ENCODE peak calls at places on chromosomes 6 and 20, in nine cellular contexts. N is LHCN-M2; Z is SJSA1; E is stimulated activated CD4-positive, alpha-beta T cell treated with anti-CD3 and anti-CD28 coated beads, Interleukin-15, amount 100 ng/mL, for 1 hour; X is NCI-H1105; B is T follicular helper cell; H is neural progenitor cell; O is GM23248; L is aorta. R is an unnamed sample.

GRCh38 chr6:168128006-168128630 is 49.1 kb upstream of the FRMD1 start:
- DNase-seq in N (no peak), L (no peak), B (no peak), E (no peak), X (no peak), H (no peak), O (no peak), Z (no peak), R (no peak)

GRCh38 chr20:61959301-61959700 is 106.4 kb downstream of the TAF4 start:
- DNase-seq in L (no peak), N (no peak), O (peak), B (no peak), E (no peak), H (peak), X (no peak), Z (no peak), R (no peak)

GRCh38 chr6:28982476-28983266 is 22.4 kb downstream of the ZNF311 start:
- DNase-seq in O (peak), H (peak), L (no peak), B (peak), X (no peak), Z (no peak), N (peak), E (no peak), R (peak)

GRCh38 chr6:104613416-104614001 is 246.2 kb downstream of the HACE1 start:
- DNase-seq in O (no peak), E (no peak), Z (peak), X (no peak), B (no peak), L (no peak), H (peak), N (no peak), R (no peak)

GRCh38 chr20:32079655-32080109 is 27.6 kb downstream of the HCK start:
- DNase-seq in N (no peak), E (no peak), L (no peak), O (no peak), B (no peak), X (no peak), H (no peak), Z (no peak), R (no peak)

GRCh38 chr6:14502551-14502950 is 385.0 kb downstream of the CD83 start:
- DNase-seq in B (no peak), H (no peak), X (no peak), L (no peak), E (no peak), N (no peak), O (no peak), Z (no peak), R (no peak)

GRCh38 chr6:28923318-28924102 is at the start of gene TRIM27:
- DNase-seq in O (peak), N (peak), E (peak), H (peak), X (peak), L (peak), Z (peak), B (peak), R (peak)

GRCh38 chr20:31678389-31679356 is 41.0 kb downstream of the COX4I2 start:
- DNase-seq in X (no peak), L (no peak), E (no peak), B (no peak), O (no peak), N (peak), H (peak), Z (no peak), R (peak)

GRCh38 chr6:77124604-77125003 is 338.7 kb downstream of the HTR1B start:
- DNase-seq in N (peak), Z (no peak), H (no peak), L (no peak), O (peak), E (no peak), B (no peak), X (no peak), R (no peak)

GRCh38 chr20:10094566-10095173 is 59.9 kb downstream of the ANKEF1 start:
- DNase-seq in L (no peak), E (no peak), O (no peak), H (no peak), Z (peak), N (no peak), B (no peak), X (no peak), R (no peak)

GRCh38 chr20:53149652-53150205 is 177.6 kb downstream of the TSHZ2 start:
- DNase-seq in N (no peak), L (no peak), Z (no peak), E (no peak), X (no peak), H (no peak), B (no peak), O (no peak), R (no peak)

GRCh38 chr20:50478162-50479036 is 31.8 kb upstream of the PTPN1 start:
- DNase-seq in X (no peak), O (peak), Z (peak), H (peak), N (peak), L (peak), E (peak), B (peak), R (peak)

GRCh38 chr6:44675449-44675848 is 287.9 kb downstream of the CDC5L start:
- DNase-seq in H (no peak), L (no peak), X (no peak), E (no peak), O (peak), B (no peak), Z (no peak), N (no peak), R (no peak)

GRCh38 chr6:3664641-3665041 is 86.9 kb downstream of the PXDC1 start:
- DNase-seq in L (no peak), E (no peak), H (no peak), O (no peak), Z (peak), N (no peak), B (no peak), X (no peak), R (no peak)

GRCh38 chr20:49594143-49594928 is 26.4 kb upstream of the PTGIS start:
- DNase-seq in B (no peak), O (peak), Z (no peak), N (peak), L (peak), X (no peak), E (no peak), H (no peak), R (no peak)

GRCh38 chr6:3001773-3002293 is 2.1 kb downstream of the NQO2 start:
- DNase-seq in H (peak), B (no peak), E (no peak), L (no peak), Z (peak), O (peak), N (peak), X (no peak), R (no peak)

GRCh38 chr20:48703511-48704219 is 124.1 kb downstream of the PREX1 start:
- DNase-seq in H (no peak), B (no peak), Z (no peak), L (peak), X (no peak), O (no peak), E (no peak), N (no peak), R (no peak)

GRCh38 chr20:14232650-14233049 is 104.8 kb downstream of the FLRT3 start:
- DNase-seq in X (no peak), L (no peak), E (no peak), O (no peak), N (no peak), H (no peak), Z (no peak), B (no peak), R (no peak)

GRCh38 chr6:435442-436307 is 44.1 kb downstream of the IRF4 start:
- DNase-seq in L (no peak), H (no peak), B (no peak), E (no peak), Z (no peak), N (no peak), X (no peak), O (peak), R (no peak)

GRCh38 chr6:16799279-16800193 is 38.3 kb upstream of the ATXN1 start:
- DNase-seq in O (peak), Z (no peak), H (no peak), L (no peak), N (peak), X (no peak), B (no peak), E (no peak), R (no peak)

GRCh38 chr20:38272961-38273360 is 12.4 kb upstream of the KIAA1755 start:
- DNase-seq in E (no peak), O (peak), B (no peak), H (no peak), Z (peak), N (peak), L (no peak), X (no peak), R (no peak)

GRCh38 chr6:13242590-13242989 is 85.7 kb downstream of the TBC1D7 start:
- DNase-seq in B (no peak), E (no peak), O (no peak), Z (no peak), X (no peak), L (no peak), N (no peak), H (no peak), R (no peak)

GRCh38 chr6:161829186-161829794 is 555.4 kb upstream of the AGPAT4 start:
- DNase-seq in B (no peak), O (no peak), Z (peak), N (no peak), H (peak), X (no peak), L (no peak), E (no peak), R (no peak)

GRCh38 chr6:11008821-11009220 is 35.3 kb downstream of the ELOVL2 start:
- DNase-seq in E (no peak), Z (peak), H (no peak), B (no peak), O (peak), L (no peak), X (no peak), N (peak), R (no peak)

GRCh38 chr6:84583784-84584183 is 180.6 kb downstream of the TBX18 start:
- DNase-seq in N (peak), O (peak), B (no peak), H (no peak), E (no peak), L (no peak), X (no peak), Z (no peak), R (no peak)

GRCh38 chr6:117840541-117840983 is 66.5 kb upstream of the SLC35F1 start:
- DNase-seq in L (no peak), H (peak), E (no peak), X (peak), B (no peak), O (peak), Z (peak), N (peak), R (peak)

GRCh38 chr20:61860588-61860987 is 205.1 kb downstream of the TAF4 start:
- DNase-seq in O (no peak), E (no peak), Z (no peak), L (no peak), B (no peak), N (no peak), X (no peak), H (peak), R (no peak)

GRCh38 chr6:44161997-44162338 is 3.3 kb downstream of the CAPN11 start:
- DNase-seq in H (no peak), O (peak), E (no peak), N (peak), B (no peak), L (no peak), Z (no peak), X (no peak), R (peak)

GRCh38 chr6:81759782-81760181 is 7.3 kb upstream of the TENT5A start:
- DNase-seq in H (no peak), X (no peak), B (no peak), E (no peak), L (no peak), O (no peak), N (peak), Z (no peak), R (no peak)

GRCh38 chr20:40072907-40073306 is 616.1 kb downstream of the MAFB start:
- DNase-seq in B (no peak), H (no peak), L (no peak), X (no peak), N (no peak), O (no peak), Z (no peak), E (no peak), R (no peak)

GRCh38 chr6:135451617-135452190 is 45.8 kb downstream of the AHI1 start:
- DNase-seq in Z (peak), H (peak), O (peak), N (peak), E (no peak), X (peak), L (no peak), B (no peak), R (no peak)